ENCODE peak calls at places on chromosome 3, in four cellular contexts. K is right atrium auricular region, D is fibroblast of lung, P is cardiac fibroblast. T is an unnamed sample.

GRCh38 chr3:187669675-187670504 is at the start of gene SST:
- DNase-seq in P (peak), D (peak), K (no peak), T (peak)

GRCh38 chr3:28576590-28577220 is 228.1 kb upstream of the AZI2 start:
- DNase-seq in P (no peak), D (no peak), K (no peak), T (no peak)

GRCh38 chr3:139264375-139264774 is 79.4 kb upstream of the MRPS22 start:
- DNase-seq in D (no peak), P (no peak), K (peak), T (no peak)

GRCh38 chr3:52349131-52349530 is 33.0 kb downstream of the DNAH1 start:
- DNase-seq in K (no peak), P (no peak), D (no peak), T (no peak)

GRCh38 chr3:156643729-156644389 is 30.5 kb upstream of the TIPARP start:
- DNase-seq in D (peak), K (no peak), P (peak), T (peak)

GRCh38 chr3:152076148-152076547 is 192.6 kb upstream of the MBNL1 start:
- DNase-seq in D (peak), K (no peak), P (peak), T (peak)

GRCh38 chr3:117695321-117695720 is 985.7 kb downstream of the TUSC7 start:
- DNase-seq in P (peak), D (peak), K (no peak), T (peak)

GRCh38 chr3:14587733-14588360 is 47.7 kb upstream of the GRIP2 start:
- DNase-seq in D (peak), P (peak), K (no peak), T (no peak)

GRCh38 chr3:177624523-177625495 is 427.5 kb upstream of the TBL1XR1 start:
- DNase-seq in D (no peak), P (no peak), K (no peak), T (peak)

GRCh38 chr3:62084558-62084957 is 288.8 kb downstream of the FEZF2 start:
- DNase-seq in D (peak), K (no peak), P (peak), T (peak)

GRCh38 chr3:172272699-172273098 is 175.6 kb downstream of the GHSR start:
- DNase-seq in K (no peak), D (no peak), P (peak), T (no peak)

GRCh38 chr3:100796556-100796955 is 87.3 kb downstream of the TFG start:
- DNase-seq in P (peak), K (no peak), D (peak), T (peak)

GRCh38 chr3:189735913-189736312 is 104.7 kb downstream of the TP63 start:
- DNase-seq in P (no peak), K (no peak), D (no peak), T (no peak)

GRCh38 chr3:138450704-138451424 is 16.4 kb downstream of the ESYT3 start:
- DNase-seq in K (no peak), P (no peak), D (no peak), T (no peak)

GRCh38 chr3:123657578-123657977 is 72.7 kb upstream of the HACD2 start:
- DNase-seq in D (no peak), P (peak), K (no peak), T (no peak)

GRCh38 chr3:107842940-107843339 is 247.9 kb downstream of the CD47 start:
- DNase-seq in D (no peak), P (no peak), K (no peak), T (no peak)

GRCh38 chr3:79039192-79039591 is 728.6 kb downstream of the ROBO1 start:
- DNase-seq in K (no peak), P (peak), D (no peak), T (no peak)

GRCh38 chr3:101643861-101644613 is 32.9 kb downstream of the ZBTB11 start:
- DNase-seq in P (peak), K (no peak), D (peak), T (peak)

GRCh38 chr3:179234244-179234643 is 16.7 kb downstream of the KCNMB3 start:
- DNase-seq in K (no peak), P (no peak), D (peak), T (no peak)

GRCh38 chr3:128805771-128806170 is 73.6 kb upstream of the ACAD9 start:
- DNase-seq in K (no peak), D (peak), P (peak), T (no peak)

GRCh38 chr3:131630812-131631211 is 128.0 kb upstream of the MRPL3 start:
- DNase-seq in D (peak), P (peak), K (no peak), T (peak)

GRCh38 chr3:138949002-138949418 is 2.0 kb downstream of the FOXL2NB start:
- DNase-seq in K (no peak), D (no peak), P (no peak), T (no peak)

GRCh38 chr3:122679467-122680291 is 960 bp upstream of the PARP14 start:
- DNase-seq in D (peak), K (peak), P (peak), T (no peak)

GRCh38 chr3:85003479-85003878 is 44.7 kb downstream of the CADM2 start:
- DNase-seq in D (no peak), P (no peak), K (no peak), T (no peak)

GRCh38 chr3:149658444-149659172 is 783 bp upstream of the WWTR1 start:
- DNase-seq in P (peak), K (peak), D (peak), T (peak)
- TF ChIP-seq CTCF in P (peak), K (no peak), D (peak), T (peak)

GRCh38 chr3:23856286-23856685 is 50.5 kb downstream of the UBE2E1 start:
- DNase-seq in K (no peak), P (peak), D (peak), T (peak)
- H3K4me3 ChIP-seq in K (no peak), P (no peak), D (no peak), T (no peak)

DNA sequence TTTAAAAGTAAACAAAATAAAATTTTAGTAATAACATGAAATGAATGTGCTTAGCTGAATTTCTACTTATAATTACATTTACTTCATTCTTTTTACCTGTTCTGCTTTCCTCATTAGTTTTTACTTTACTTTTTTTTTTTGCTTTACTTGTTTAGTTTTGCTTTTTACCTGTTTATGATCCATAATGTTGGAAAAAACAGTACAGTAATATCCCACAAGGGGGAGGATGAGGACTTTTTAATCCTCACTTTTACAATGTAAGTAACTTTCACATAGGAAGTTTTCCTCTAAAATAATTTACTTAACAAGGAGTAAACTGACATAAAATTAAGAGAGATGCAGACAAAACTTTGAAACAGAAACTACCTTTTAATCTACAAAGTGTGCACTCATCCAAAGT is 268.7 kb downstream of the TBC1D5 start:
- DNase-seq in K (no peak), D (no peak), P (peak), T (peak)
- TF ChIP-seq CTCF in K (no peak), D (peak), P (peak), T (peak)

GRCh38 chr3:192331749-192332385 is 395.5 kb downstream of the FGF12 start:
- DNase-seq in P (no peak), K (no peak), D (no peak), T (no peak)
- H3K4me3 ChIP-seq in P (no peak), K (no peak), D (no peak), T (no peak)

GRCh38 chr3:136787226-136787793 is 31.6 kb upstream of the SLC35G2 start:
- DNase-seq in P (peak), K (no peak), D (peak), T (peak)
- TF ChIP-seq CTCF in P (no peak), K (no peak), D (no peak), T (no peak)

GRCh38 chr3:169241928-169242751 is 421.4 kb downstream of the MECOM start:
- DNase-seq in P (peak), K (peak), D (peak), T (peak)
- H3K4me3 ChIP-seq in P (peak), K (peak), D (peak), T (peak)

GRCh38 chr3:11195721-11196332 is 41.5 kb downstream of the HRH1 start:
- DNase-seq in P (peak), D (peak), K (no peak), T (peak)
- TF ChIP-seq CTCF in P (no peak), D (no peak), K (no peak), T (no peak)

GRCh38 chr3:39108309-39108708 is 829 bp downstream of the TTC21A start:
- DNase-seq in D (no peak), P (no peak), K (no peak), T (no peak)
- H3K4me3 ChIP-seq in D (peak), P (peak), K (peak), T (peak)

GRCh38 chr3:127556565-127556964 is 34.0 kb downstream of the TPRA1 start:
- DNase-seq in K (no peak), P (no peak), D (no peak), T (no peak)
- TF ChIP-seq CTCF in K (no peak), P (no peak), D (peak), T (peak)

DNA sequence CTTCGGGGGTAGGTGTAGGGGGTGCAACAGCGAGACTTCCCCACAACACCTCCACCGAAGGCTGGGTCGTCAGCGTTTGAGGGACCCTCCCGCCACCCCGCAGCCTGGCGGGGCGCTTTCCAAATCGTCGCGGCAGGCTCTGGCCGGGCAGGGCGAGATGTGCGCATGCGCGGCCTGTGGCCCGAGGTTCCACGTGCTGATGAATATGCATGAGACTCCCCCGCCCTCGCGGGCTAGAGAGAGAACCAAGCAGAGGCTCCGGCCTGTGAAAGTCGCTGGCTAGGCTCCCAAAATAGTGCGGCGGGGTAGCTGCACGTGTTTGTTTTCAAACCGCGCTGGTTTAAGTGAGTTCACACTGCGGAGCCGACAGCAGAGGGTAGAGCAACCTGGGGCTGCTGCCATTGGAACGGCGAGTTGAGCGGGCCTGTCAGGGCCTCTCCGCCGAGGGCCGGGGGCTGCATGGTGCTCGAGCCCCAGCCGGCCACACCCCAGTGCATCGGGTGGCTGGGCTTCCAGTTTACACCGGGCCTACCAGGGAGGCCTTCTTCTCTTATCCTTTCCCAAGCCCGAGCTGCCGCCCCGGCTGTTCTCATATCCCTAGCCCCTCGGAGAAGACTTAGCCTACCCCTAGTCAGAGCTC is 10.0 kb downstream of the ZIC1 start:
- DNase-seq in K (no peak), P (no peak), D (peak), T (peak)
- H3K4me3 ChIP-seq in K (no peak), P (no peak), D (peak), T (peak)

T was measured in astrocyte of the spinal cord.